ENCODE peak calls at places on chromosomes 12 and 14, in six cellular contexts. Q, H, K, T, Z and L are unnamed samples.

GRCh38 chr14:105059035-105059916 is 6.0 kb downstream of the GPR132 start:
- DNase-seq in Q (no peak), H (no peak), K (peak), T (no peak), Z (peak), L (no peak)

GRCh38 chr12:5507536-5507935 is 75.6 kb downstream of the NTF3 start:
- DNase-seq in Q (no peak), H (no peak), K (no peak), T (no peak), Z (no peak), L (no peak)

GRCh38 chr14:103891667-103892215 is 36.5 kb upstream of the TDRD9 start:
- DNase-seq in Q (no peak), H (no peak), K (no peak), T (no peak), Z (peak), L (no peak)

GRCh38 chr12:5965950-5966383 is 20.9 kb upstream of the ANO2 start:
- DNase-seq in Q (peak), H (peak), K (peak), T (no peak), Z (peak), L (peak)

GRCh38 chr14:61470261-61470953 is 149.0 kb downstream of the PRKCH start:
- DNase-seq in Q (no peak), H (no peak), K (peak), T (no peak), Z (no peak), L (no peak)

GRCh38 chr12:125129592-125130255 is 64.5 kb downstream of the AACS start:
- DNase-seq in Q (no peak), H (no peak), K (no peak), T (no peak), Z (no peak), L (no peak)

GRCh38 chr14:76929927-76930326 is 98.6 kb downstream of the IRF2BPL start:
- DNase-seq in Q (peak), H (no peak), K (peak), T (no peak), Z (peak), L (no peak)

GRCh38 chr14:35669782-35670181 is 135.8 kb downstream of the INSM2 start:
- DNase-seq in Q (peak), H (peak), K (peak), T (no peak), Z (no peak), L (peak)

GRCh38 chr14:95713596-95714371 is at the start of gene TCL1A:
- DNase-seq in Q (peak), H (peak), K (no peak), T (no peak), Z (no peak), L (no peak)

GRCh38 chr12:127179199-127179598 is 1087.8 kb upstream of the TMEM132C start:
- DNase-seq in Q (no peak), H (no peak), K (peak), T (no peak), Z (no peak), L (no peak)

GRCh38 chr12:98741229-98741614 is 96.1 kb downstream of the APAF1 start:
- DNase-seq in Q (no peak), H (no peak), K (peak), T (no peak), Z (no peak), L (no peak)

GRCh38 chr14:68665116-68665515 is 127.8 kb downstream of the ZFP36L1 start:
- DNase-seq in Q (no peak), H (no peak), K (no peak), T (no peak), Z (no peak), L (no peak)

GRCh38 chr14:87139299-87139698 is 853.7 kb downstream of the GALC start:
- DNase-seq in Q (no peak), H (no peak), K (peak), T (no peak), Z (peak), L (no peak)

GRCh38 chr14:106813477-106813823 is 1287.1 kb downstream of the TMEM121 start:
- DNase-seq in Q (no peak), H (no peak), K (no peak), T (no peak), Z (no peak), L (no peak)

GRCh38 chr14:96257900-96258299 is 1.9 kb downstream of the BDKRB1 start:
- DNase-seq in Q (no peak), H (no peak), K (no peak), T (no peak), Z (no peak), L (no peak)

GRCh38 chr12:112686373-112686772 is 105.2 kb upstream of the RPH3A start:
- DNase-seq in Q (no peak), H (no peak), K (peak), T (no peak), Z (no peak), L (peak)
- TF ChIP-seq CTCF in Q (no peak), H (no peak), K (no peak), T (no peak), Z (no peak), L (no peak)

GRCh38 chr14:23566782-23567185 is 807 bp downstream of the AP1G2 start:
- DNase-seq in Q (no peak), H (no peak), K (no peak), T (no peak), Z (peak), L (peak)

GRCh38 chr14:23568021-23568599 is 519 bp upstream of the AP1G2 start:
- DNase-seq in Q (no peak), H (no peak), K (no peak), T (no peak), Z (no peak), L (no peak)

GRCh38 chr14:23569443-23570151 is 2.0 kb upstream of the AP1G2 start:
- DNase-seq in Q (peak), H (no peak), K (peak), T (no peak), Z (no peak), L (peak)

GRCh38 chr14:23567186-23568020 is at the start of gene AP1G2:
- DNase-seq in Q (peak), H (peak), K (peak), T (peak), Z (peak), L (peak)

GRCh38 chr14:23568600-23569310 is 1.2 kb upstream of the AP1G2 start:
- DNase-seq in Q (no peak), H (no peak), K (no peak), T (no peak), Z (no peak), L (peak)
- TF ChIP-seq CTCF in Q (peak), H (peak), K (peak), T (no peak), Z (no peak), L (no peak)

GRCh38 chr12:106790020-106790419 is 15.5 kb downstream of the RIC8B start:
- DNase-seq in Q (no peak), H (no peak), K (peak), T (no peak), Z (no peak), L (no peak)
- TF ChIP-seq CTCF in Q (no peak), H (peak), K (peak), T (no peak), Z (no peak), L (no peak)

DNA sequence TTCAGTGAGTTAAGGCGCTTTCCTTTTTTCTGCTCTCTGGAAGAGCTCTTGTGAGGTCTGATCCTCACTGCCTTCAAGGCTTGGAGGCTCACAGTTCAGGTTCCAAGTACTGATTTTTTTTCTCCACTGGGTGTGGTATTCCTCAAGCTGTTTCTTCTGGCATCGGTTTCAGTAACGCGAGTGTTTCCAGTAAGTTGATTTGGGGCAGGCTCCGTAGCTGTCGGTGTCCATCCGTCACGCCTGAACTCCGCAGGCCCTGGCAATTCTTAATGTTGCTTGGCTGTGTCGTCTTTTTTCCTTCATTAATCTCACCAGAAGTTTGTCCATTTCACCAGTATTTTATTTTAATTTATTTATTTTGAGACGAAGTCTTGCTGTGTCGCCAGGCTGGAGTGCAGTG is 30.6 kb downstream of the LRCOL1 start:
- DNase-seq in Q (no peak), H (no peak), K (no peak), T (no peak), Z (no peak), L (no peak)
- TF ChIP-seq CTCF in Q (no peak), H (no peak), K (no peak), T (no peak), Z (no peak), L (no peak)